ENCODE peak calls at places on chromosomes 16 and 17, in seven cellular contexts. One of them, this sample, is unnamed.

GRCh38 chr16:57757326-57757786 is 21.8 kb downstream of the KATNB1 start:
- DNase-seq in H9: peak
- DNase-seq in tibial nerve: peak
- DNase-seq in OCI-LY7: peak
- DNase-seq in NCI-H2081: peak
- DNase-seq in RWPE1: peak
- DNase-seq in body of pancreas: peak
- DNase-seq in this sample: peak

GRCh38 chr16:57984443-57985203 is 13.7 kb upstream of the CNGB1 start:
- DNase-seq in H9: peak
- DNase-seq in tibial nerve: peak
- DNase-seq in OCI-LY7: no peak
- DNase-seq in NCI-H2081: no peak
- DNase-seq in RWPE1: peak
- DNase-seq in body of pancreas: peak
- DNase-seq in this sample: peak

GRCh38 chr17:81221371-81221841 is 1.4 kb downstream of the CEP131 start:
- DNase-seq in H9: no peak
- DNase-seq in tibial nerve: no peak
- DNase-seq in OCI-LY7: no peak
- DNase-seq in NCI-H2081: no peak
- DNase-seq in RWPE1: no peak
- DNase-seq in body of pancreas: no peak
- DNase-seq in this sample: no peak

GRCh38 chr16:46715769-46716305 is 26.4 kb downstream of the ORC6 start:
- DNase-seq in H9: no peak
- DNase-seq in tibial nerve: no peak
- DNase-seq in OCI-LY7: no peak
- DNase-seq in NCI-H2081: no peak
- DNase-seq in RWPE1: no peak
- DNase-seq in body of pancreas: no peak
- DNase-seq in this sample: no peak

GRCh38 chr16:77298638-77299360 is 99.6 kb downstream of the SYCE1L start:
- DNase-seq in H9: no peak
- DNase-seq in tibial nerve: no peak
- DNase-seq in OCI-LY7: no peak
- DNase-seq in NCI-H2081: no peak
- DNase-seq in RWPE1: peak
- DNase-seq in body of pancreas: no peak
- DNase-seq in this sample: peak

GRCh38 chr17:64788286-64789060 is 126.4 kb upstream of the SMURF2 start:
- DNase-seq in H9: no peak
- DNase-seq in tibial nerve: no peak
- DNase-seq in OCI-LY7: no peak
- DNase-seq in NCI-H2081: no peak
- DNase-seq in RWPE1: no peak
- DNase-seq in body of pancreas: no peak
- DNase-seq in this sample: no peak

GRCh38 chr16:58848662-58849002 is 114.5 kb upstream of the GOT2 start:
- DNase-seq in H9: no peak
- DNase-seq in tibial nerve: no peak
- DNase-seq in OCI-LY7: no peak
- DNase-seq in NCI-H2081: no peak
- DNase-seq in RWPE1: no peak
- DNase-seq in body of pancreas: no peak
- DNase-seq in this sample: no peak

GRCh38 chr16:24015923-24016322 is 180.1 kb downstream of the PRKCB start:
- DNase-seq in H9: no peak
- DNase-seq in tibial nerve: no peak
- DNase-seq in OCI-LY7: no peak
- DNase-seq in NCI-H2081: no peak
- DNase-seq in RWPE1: no peak
- DNase-seq in body of pancreas: no peak
- DNase-seq in this sample: no peak

GRCh38 chr16:554640-555413 is 5.4 kb upstream of the PRR35 start:
- DNase-seq in H9: no peak
- DNase-seq in tibial nerve: no peak
- DNase-seq in OCI-LY7: no peak
- DNase-seq in NCI-H2081: no peak
- DNase-seq in RWPE1: peak
- DNase-seq in body of pancreas: no peak
- DNase-seq in this sample: no peak

GRCh38 chr16:28872952-28873351 is 5.3 kb upstream of the ATP2A1 start:
- DNase-seq in H9: no peak
- DNase-seq in tibial nerve: no peak
- DNase-seq in OCI-LY7: no peak
- DNase-seq in NCI-H2081: no peak
- DNase-seq in RWPE1: no peak
- DNase-seq in body of pancreas: no peak
- DNase-seq in this sample: no peak

GRCh38 chr16:28935924-28936783 is 4.4 kb downstream of the CD19 start:
- DNase-seq in H9: peak
- DNase-seq in tibial nerve: peak
- DNase-seq in OCI-LY7: peak
- DNase-seq in NCI-H2081: no peak
- DNase-seq in RWPE1: peak
- DNase-seq in body of pancreas: peak
- DNase-seq in this sample: peak

GRCh38 chr17:58144801-58145200 is 3.4 kb upstream of the OR4D1 start:
- DNase-seq in H9: no peak
- DNase-seq in tibial nerve: no peak
- DNase-seq in OCI-LY7: no peak
- DNase-seq in NCI-H2081: no peak
- DNase-seq in RWPE1: no peak
- DNase-seq in body of pancreas: no peak
- DNase-seq in this sample: no peak

GRCh38 chr16:54370653-54371052 is 84.1 kb upstream of the IRX3 start:
- DNase-seq in H9: peak
- DNase-seq in tibial nerve: no peak
- DNase-seq in OCI-LY7: no peak
- DNase-seq in NCI-H2081: no peak
- DNase-seq in RWPE1: no peak
- DNase-seq in body of pancreas: no peak
- DNase-seq in this sample: no peak

GRCh38 chr17:19805006-19805405 is 56.9 kb upstream of the ALDH3A1 start:
- DNase-seq in H9: no peak
- DNase-seq in tibial nerve: no peak
- DNase-seq in OCI-LY7: no peak
- DNase-seq in NCI-H2081: no peak
- DNase-seq in RWPE1: no peak
- DNase-seq in body of pancreas: no peak
- DNase-seq in this sample: no peak

GRCh38 chr17:69761767-69762321 is 313.2 kb upstream of the KCNJ16 start:
- DNase-seq in H9: no peak
- DNase-seq in tibial nerve: no peak
- DNase-seq in OCI-LY7: no peak
- DNase-seq in NCI-H2081: no peak
- DNase-seq in RWPE1: peak
- DNase-seq in body of pancreas: no peak
- DNase-seq in this sample: peak

GRCh38 chr17:68460715-68461114 is 3.4 kb upstream of the WIPI1 start:
- DNase-seq in H9: no peak
- DNase-seq in tibial nerve: no peak
- DNase-seq in OCI-LY7: peak
- DNase-seq in NCI-H2081: no peak
- DNase-seq in RWPE1: no peak
- DNase-seq in body of pancreas: no peak
- DNase-seq in this sample: no peak

GRCh38 chr16:83851473-83851872 is 43.7 kb downstream of the HSBP1 start:
- DNase-seq in H9: no peak
- DNase-seq in tibial nerve: no peak
- DNase-seq in OCI-LY7: no peak
- DNase-seq in NCI-H2081: no peak
- DNase-seq in RWPE1: no peak
- DNase-seq in body of pancreas: no peak
- DNase-seq in this sample: no peak

GRCh38 chr16:65059421-65059980 is 62.4 kb downstream of the CDH11 start:
- DNase-seq in H9: no peak
- DNase-seq in tibial nerve: no peak
- DNase-seq in OCI-LY7: no peak
- DNase-seq in NCI-H2081: no peak
- DNase-seq in RWPE1: no peak
- DNase-seq in body of pancreas: peak
- DNase-seq in this sample: no peak

GRCh38 chr17:40922239-40922638 is 15.2 kb downstream of the KRT23 start:
- DNase-seq in H9: no peak
- DNase-seq in tibial nerve: peak
- DNase-seq in OCI-LY7: no peak
- DNase-seq in NCI-H2081: no peak
- DNase-seq in RWPE1: peak
- DNase-seq in body of pancreas: no peak
- DNase-seq in this sample: peak

GRCh38 chr16:89334988-89335802 is 117.7 kb downstream of the ZNF778 start:
- DNase-seq in H9: no peak
- DNase-seq in tibial nerve: no peak
- DNase-seq in OCI-LY7: no peak
- DNase-seq in NCI-H2081: no peak
- DNase-seq in RWPE1: no peak
- DNase-seq in body of pancreas: no peak
- DNase-seq in this sample: no peak

GRCh38 chr17:32609085-32609484 is 122.3 kb downstream of the CDK5R1 start:
- DNase-seq in H9: no peak
- DNase-seq in tibial nerve: no peak
- DNase-seq in OCI-LY7: peak
- DNase-seq in NCI-H2081: peak
- DNase-seq in RWPE1: peak
- DNase-seq in body of pancreas: peak
- DNase-seq in this sample: peak

GRCh38 chr16:87691686-87692079 is 74.1 kb downstream of the KLHDC4 start:
- DNase-seq in H9: no peak
- DNase-seq in tibial nerve: no peak
- DNase-seq in OCI-LY7: no peak
- DNase-seq in NCI-H2081: no peak
- DNase-seq in RWPE1: no peak
- DNase-seq in body of pancreas: no peak
- DNase-seq in this sample: no peak

GRCh38 chr16:54080524-54081008 is 206.0 kb downstream of the IRX3 start:
- DNase-seq in H9: no peak
- DNase-seq in tibial nerve: no peak
- DNase-seq in OCI-LY7: no peak
- DNase-seq in NCI-H2081: no peak
- DNase-seq in RWPE1: peak
- DNase-seq in body of pancreas: no peak
- DNase-seq in this sample: peak

GRCh38 chr16:81608515-81609209 is 164.1 kb downstream of the CMIP start:
- DNase-seq in H9: no peak
- DNase-seq in tibial nerve: peak
- DNase-seq in OCI-LY7: peak
- DNase-seq in NCI-H2081: no peak
- DNase-seq in RWPE1: no peak
- DNase-seq in body of pancreas: no peak
- DNase-seq in this sample: no peak

GRCh38 chr16:24977673-24978065 is 37.5 kb downstream of the ARHGAP17 start:
- DNase-seq in H9: no peak
- DNase-seq in tibial nerve: no peak
- DNase-seq in OCI-LY7: no peak
- DNase-seq in NCI-H2081: no peak
- DNase-seq in RWPE1: peak
- DNase-seq in body of pancreas: no peak
- DNase-seq in this sample: no peak

GRCh38 chr16:58393138-58393504 is 850 bp downstream of the GINS3 start:
- DNase-seq in H9: no peak
- DNase-seq in tibial nerve: no peak
- DNase-seq in OCI-LY7: peak
- DNase-seq in NCI-H2081: no peak
- DNase-seq in RWPE1: peak
- DNase-seq in body of pancreas: no peak
- DNase-seq in this sample: no peak

GRCh38 chr17:79970576-79971068 is 65.0 kb downstream of the TBC1D16 start:
- DNase-seq in H9: peak
- DNase-seq in tibial nerve: no peak
- DNase-seq in OCI-LY7: peak
- DNase-seq in NCI-H2081: peak
- DNase-seq in RWPE1: no peak
- DNase-seq in body of pancreas: peak
- DNase-seq in this sample: no peak

GRCh38 chr16:84048306-84048705 is 5.7 kb upstream of the SLC38A8 start:
- DNase-seq in H9: peak
- DNase-seq in tibial nerve: no peak
- DNase-seq in OCI-LY7: no peak
- DNase-seq in NCI-H2081: peak
- DNase-seq in RWPE1: no peak
- DNase-seq in body of pancreas: peak
- DNase-seq in this sample: no peak

This sample was measured in Caki2.